ENCODE peak calls at places on chromosomes 7 and 10, in seven cellular contexts. Q, O, C, D, V, L and S are unnamed samples.

GRCh38 chr10:76950354-76950753 is 687.3 kb downstream of the KCNMA1 start:
- DNase-seq in Q (no peak), V (no peak), O (no peak), C (no peak), D (no peak), L (no peak), S (no peak)

GRCh38 chr7:30091431-30092386 is 43.1 kb upstream of the MTURN start:
- DNase-seq in V (no peak), O (no peak), C (no peak), Q (no peak), L (no peak), D (no peak), S (no peak)

GRCh38 chr10:79046991-79047874 is 21.5 kb upstream of the ZMIZ1 start:
- DNase-seq in V (no peak), C (peak), O (no peak), D (no peak), L (no peak), Q (no peak), S (no peak)

GRCh38 chr7:69696686-69697685 is 98.7 kb downstream of the AUTS2 start:
- DNase-seq in V (no peak), O (peak), D (no peak), C (no peak), Q (no peak), L (no peak), S (no peak)

GRCh38 chr10:4916086-4916716 is 47.0 kb upstream of the AKR1C1 start:
- DNase-seq in C (no peak), V (no peak), Q (no peak), L (no peak), D (no peak), O (no peak), S (no peak)

GRCh38 chr10:57102234-57102633 is 741.2 kb upstream of the ZWINT start:
- DNase-seq in D (no peak), V (no peak), C (no peak), Q (no peak), L (no peak), O (no peak), S (no peak)

GRCh38 chr10:74947781-74948401 is 121.5 kb downstream of the KAT6B start:
- DNase-seq in C (no peak), D (no peak), O (no peak), L (no peak), Q (no peak), V (no peak), S (no peak)

GRCh38 chr10:7563368-7563767 is 103.4 kb downstream of the ITIH5 start:
- DNase-seq in D (no peak), V (no peak), Q (no peak), O (no peak), L (no peak), C (no peak), S (no peak)

GRCh38 chr10:121490906-121491519 is 107.2 kb downstream of the FGFR2 start:
- DNase-seq in O (no peak), Q (no peak), V (no peak), C (peak), D (no peak), L (no peak), S (no peak)

GRCh38 chr10:90193240-90193985 is 492.0 kb downstream of the KIF20B start:
- DNase-seq in Q (no peak), V (no peak), O (no peak), L (no peak), D (no peak), C (no peak), S (no peak)

GRCh38 chr10:32004161-32004591 is 52.0 kb downstream of the KIF5B start:
- DNase-seq in C (no peak), O (no peak), D (no peak), Q (no peak), V (no peak), L (no peak), S (no peak)

GRCh38 chr7:71145906-71146901 is 14.3 kb downstream of the GALNT17 start:
- DNase-seq in L (no peak), Q (no peak), O (no peak), C (no peak), D (no peak), V (no peak), S (no peak)

GRCh38 chr7:16028103-16028502 is 341.6 kb upstream of the MEOX2 start:
- DNase-seq in Q (no peak), C (no peak), V (no peak), D (no peak), L (no peak), O (no peak), S (no peak)

GRCh38 chr10:124996127-124996853 is 54.4 kb downstream of the ZRANB1 start:
- DNase-seq in C (peak), V (no peak), Q (no peak), O (peak), L (no peak), D (no peak), S (no peak)

GRCh38 chr10:84925495-84925894 is 597.1 kb downstream of the CCSER2 start:
- DNase-seq in L (no peak), Q (no peak), V (no peak), O (no peak), D (no peak), C (no peak), S (no peak)

GRCh38 chr10:89297356-89297755 is 4.5 kb upstream of the IFIT2 start:
- DNase-seq in Q (no peak), O (no peak), C (no peak), D (no peak), L (no peak), V (no peak), S (no peak)

GRCh38 chr7:117157121-117157870 is 165.6 kb downstream of the WNT2 start:
- DNase-seq in V (no peak), L (no peak), Q (no peak), O (no peak), D (no peak), C (peak), S (no peak)

GRCh38 chr7:30330134-30331111 is 46.0 kb downstream of the ZNRF2 start:
- DNase-seq in Q (no peak), O (peak), D (no peak), L (no peak), C (no peak), V (no peak), S (no peak)

GRCh38 chr7:40824461-40824860 is 689.7 kb downstream of the SUGCT start:
- DNase-seq in D (no peak), C (no peak), Q (no peak), V (no peak), L (no peak), O (no peak), S (no peak)

GRCh38 chr10:125880719-125881118 is 373 bp downstream of the DHX32 start:
- DNase-seq in O (no peak), Q (no peak), D (no peak), L (no peak), C (no peak), V (no peak), S (no peak)

GRCh38 chr10:119344381-119344780 is 137.0 kb downstream of the GRK5 start:
- DNase-seq in O (no peak), C (no peak), V (no peak), Q (no peak), D (no peak), L (no peak), S (no peak)

GRCh38 chr10:123860209-123860608 is 31.4 kb downstream of the CPXM2 start:
- DNase-seq in D (no peak), Q (no peak), O (no peak), V (no peak), C (no peak), L (no peak), S (no peak)

GRCh38 chr10:46091834-46092522 is 45.9 kb upstream of the MSMB start:
- DNase-seq in L (no peak), V (no peak), D (no peak), O (no peak), C (no peak), Q (no peak), S (no peak)

GRCh38 chr10:22606164-22606614 is 108.2 kb downstream of the PIP4K2A start:
- DNase-seq in O (peak), D (no peak), C (no peak), Q (no peak), L (no peak), V (no peak), S (peak)

GRCh38 chr10:83848696-83849095 is 290.6 kb upstream of the GHITM start:
- DNase-seq in C (no peak), L (no peak), O (no peak), V (no peak), Q (no peak), D (no peak), S (no peak)

GRCh38 chr7:35975851-35976454 is 175.1 kb downstream of the SEPTIN7 start:
- DNase-seq in C (no peak), L (peak), D (peak), O (peak), V (peak), Q (no peak), S (peak)

GRCh38 chr10:77214799-77215198 is 422.8 kb downstream of the KCNMA1 start:
- DNase-seq in C (no peak), L (no peak), V (no peak), O (no peak), D (no peak), Q (no peak), S (no peak)